ENCODE peak calls at places on chromosomes 7 and 10, in seven cellular contexts. M, E, T, S, L, J and D are unnamed samples.

GRCh38 chr7:32163141-32163806 is 93.1 kb upstream of the PDE1C start:
- DNase-seq in M (peak; percentile 97), E (no peak), T (peak; percentile 12), S (no peak), L (no peak), J (no peak), D (peak; percentile 77)

GRCh38 chr7:71457881-71458590 is 326.1 kb downstream of the GALNT17 start:
- DNase-seq in M (no peak), E (no peak), T (peak; percentile 37), S (no peak), L (no peak), J (no peak), D (no peak)

GRCh38 chr7:66145404-66145843 is 30.8 kb downstream of the CRCP start:
- DNase-seq in M (no peak), E (no peak), T (no peak), S (no peak), L (peak; percentile 75), J (peak; percentile 29), D (no peak)

GRCh38 chr7:158407581-158408331 is 179.9 kb downstream of the PTPRN2 start:
- DNase-seq in M (peak; percentile 17), E (peak; percentile 57), T (no peak), S (no peak), L (no peak), J (peak; percentile 38), D (no peak)

GRCh38 chr10:114336823-114337509 is 67.3 kb downstream of the AFAP1L2 start:
- DNase-seq in M (no peak), E (peak; percentile 45), T (no peak), S (no peak), L (no peak), J (no peak), D (no peak)

GRCh38 chr10:126013489-126014281 is 117.3 kb downstream of the FANK1 start:
- DNase-seq in M (peak; percentile 97), E (no peak), T (no peak), S (no peak), L (peak; percentile 83), J (peak; percentile 1), D (peak; percentile 88)

GRCh38 chr10:63866075-63866746 is 345.0 kb downstream of the REEP3 start:
- DNase-seq in M (peak; percentile 39), E (no peak), T (peak; percentile 55), S (no peak), L (no peak), J (peak; percentile 83), D (peak; percentile 4)

GRCh38 chr7:22935269-22935668 is 78.7 kb downstream of the HYCC1 start:
- DNase-seq in M (no peak), E (no peak), T (no peak), S (no peak), L (no peak), J (no peak), D (no peak)

GRCh38 chr7:10076661-10077300 is 896.9 kb upstream of the PHF14 start:
- DNase-seq in M (peak; percentile 6), E (no peak), T (no peak), S (peak; percentile 50), L (no peak), J (peak; percentile 6), D (no peak)

GRCh38 chr10:77594171-77594783 is 43.3 kb downstream of the KCNMA1 start:
- DNase-seq in M (no peak), E (peak; percentile 52), T (no peak), S (no peak), L (no peak), J (no peak), D (no peak)

GRCh38 chr10:97234403-97234802 is 48.6 kb upstream of the SLIT1 start:
- DNase-seq in M (peak; percentile 33), E (no peak), T (no peak), S (no peak), L (peak; percentile 21), J (peak; percentile 61), D (no peak)

GRCh38 chr10:101144053-101144452 is 13.0 kb downstream of the TLX1 start:
- DNase-seq in M (no peak), E (no peak), T (no peak), S (no peak), L (no peak), J (no peak), D (no peak)
- H3K27me3 ChIP-seq in M (peaks cover 80% of the 10 kb centered on the region), E (peaks cover 100% of the 10 kb centered on the region), T (peaks cover 100% of the 10 kb centered on the region), S (peaks cover 100% of the 10 kb centered on the region), L (peaks cover 94% of the 10 kb centered on the region), J (peaks cover 100% of the 10 kb centered on the region), D (peaks cover 89% of the 10 kb centered on the region)

GRCh38 chr7:27784399-27785053 is 44.6 kb downstream of the TAX1BP1 start:
- DNase-seq in M (peak; percentile 61), E (no peak), T (no peak), S (no peak), L (no peak), J (peak; percentile 28), D (peak; percentile 23)
- TF ChIP-seq CTCF in M (peak; percentile 51), E (no peak), T (peak; percentile 68), S (peak; percentile 50), L (peak; percentile 61), J (peak; percentile 57), D (peak; percentile 51)

GRCh38 chr10:117137911-117138642 is at the start of gene VAX1:
- DNase-seq in M (no peak), E (no peak), T (no peak), S (no peak), L (no peak), J (peak; percentile 37), D (no peak)
- H3K4me3 ChIP-seq in M (no peak within 1 kb of the TSS), E (no peak within 1 kb of the TSS), T (peak within 1 kb of the TSS; percentile 49), S (peak within 1 kb of the TSS; percentile 33), L (peak within 1 kb of the TSS; percentile 25), J (peak within 1 kb of the TSS; percentile 24), D (peak within 1 kb of the TSS; percentile 31)

GRCh38 chr10:104638861-104639594 is 2.1 kb upstream of the SORCS3 start:
- DNase-seq in M (no peak), E (peak; percentile 61), T (no peak), S (no peak), L (no peak), J (peak; percentile 79), D (no peak)
- H3K27me3 ChIP-seq in M (peaks cover 28% of the 10 kb centered on the region), E (peaks cover 98% of the 10 kb centered on the region), T (peaks cover 32% of the 10 kb centered on the region), S (peaks cover 68% of the 10 kb centered on the region), L (peaks cover 43% of the 10 kb centered on the region), J (peaks cover 67% of the 10 kb centered on the region), D (peaks cover 16% of the 10 kb centered on the region)

GRCh38 chr7:127107601-127108007 is 145.1 kb downstream of the GRM8 start:
- DNase-seq in M (peak; percentile 31), E (no peak), T (no peak), S (no peak), L (peak; percentile 1), J (peak; percentile 92), D (peak; percentile 5)
- TF ChIP-seq CTCF in M (peak; percentile 20), E (no peak), T (peak; percentile 72), S (peak; percentile 31), L (peak; percentile 21), J (peak; percentile 40), D (peak; percentile 69)

DNA sequence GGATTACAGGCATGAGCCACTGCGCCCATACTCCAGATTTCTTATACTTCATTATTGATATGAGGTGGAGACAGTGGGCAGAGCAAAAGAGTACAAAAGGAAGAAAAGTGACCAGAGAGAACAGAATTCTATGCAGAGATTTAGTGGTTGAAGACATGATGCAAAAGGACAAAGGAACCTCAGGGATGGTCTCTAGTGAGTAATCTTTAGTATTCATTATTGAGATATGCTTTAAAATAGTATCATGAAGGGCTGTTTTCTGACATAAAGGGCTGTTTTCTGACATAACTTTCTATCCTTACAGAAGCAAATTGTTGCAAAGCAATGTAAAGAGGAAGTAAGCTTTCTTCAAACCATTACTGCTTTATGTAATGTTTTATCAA is 81.1 kb upstream of the OIT3 start:
- DNase-seq in M (no peak), E (no peak), T (no peak), S (no peak), L (no peak), J (no peak), D (no peak)
- H3K4me3 ChIP-seq in M (no peak overlapping the region), E (no peak overlapping the region), T (no peak overlapping the region), S (no peak overlapping the region), L (no peak overlapping the region), J (no peak overlapping the region), D (no peak overlapping the region)

GRCh38 chr7:25854608-25855497 is 297.1 kb upstream of the NFE2L3 start:
- DNase-seq in M (peak; percentile 87), E (no peak), T (peak; percentile 55), S (no peak), L (peak; percentile 99), J (peak; percentile 98), D (peak; percentile 100)
- H3K27me3 ChIP-seq in M (no peaks in the 10 kb centered on the region), E (peaks cover 100% of the 10 kb centered on the region), T (peaks cover 81% of the 10 kb centered on the region), S (peaks cover 91% of the 10 kb centered on the region), L (peaks cover 3% of the 10 kb centered on the region), J (peaks cover 18% of the 10 kb centered on the region), D (no peaks in the 10 kb centered on the region)

GRCh38 chr10:121695731-121696464 is 97.7 kb upstream of the FGFR2 start:
- DNase-seq in M (no peak), E (no peak), T (no peak), S (no peak), L (no peak), J (no peak), D (no peak)

GRCh38 chr10:121694966-121695340 is 96.7 kb upstream of the FGFR2 start:
- DNase-seq in M (no peak), E (no peak), T (no peak), S (no peak), L (no peak), J (peak; percentile 31), D (no peak)

GRCh38 chr10:121698902-121699301 is 100.7 kb upstream of the FGFR2 start:
- DNase-seq in M (no peak), E (no peak), T (no peak), S (no peak), L (no peak), J (no peak), D (no peak)

GRCh38 chr10:121698336-121698735 is 100.1 kb upstream of the FGFR2 start:
- DNase-seq in M (peak; percentile 61), E (no peak), T (no peak), S (no peak), L (no peak), J (no peak), D (no peak)

GRCh38 chr10:121696854-121697253 is 98.6 kb upstream of the FGFR2 start:
- DNase-seq in M (no peak), E (no peak), T (no peak), S (no peak), L (no peak), J (peak; percentile 34), D (no peak)
- TF ChIP-seq CTCF in M (peak; percentile 15), E (no peak), T (peak; percentile 53), S (peak; percentile 40), L (peak; percentile 28), J (peak; percentile 49), D (peak; percentile 26)

GRCh38 chr10:1309237-1309968 is 253.2 kb downstream of the WDR37 start:
- DNase-seq in M (no peak), E (no peak), T (no peak), S (no peak), L (no peak), J (no peak), D (no peak)

GRCh38 chr10:1308415-1308814 is 252.2 kb downstream of the WDR37 start:
- DNase-seq in M (no peak), E (no peak), T (no peak), S (no peak), L (no peak), J (no peak), D (no peak)

GRCh38 chr10:1311707-1312106 is 255.5 kb downstream of the WDR37 start:
- DNase-seq in M (no peak), E (no peak), T (no peak), S (no peak), L (no peak), J (no peak), D (no peak)

GRCh38 chr10:1309969-1310789 is 254.0 kb downstream of the WDR37 start:
- DNase-seq in M (peak; percentile 6), E (no peak), T (no peak), S (no peak), L (no peak), J (no peak), D (no peak)
- H3K4me3 ChIP-seq in M (no peak overlapping the region), E (no peak overlapping the region), T (no peak overlapping the region), S (no peak overlapping the region), L (no peak overlapping the region), J (no peak overlapping the region), D (no peak overlapping the region)